ENCODE peak calls at places on chromosomes 4 and X, in four cellular contexts. W is NCI-H460; D is M059J; L is activated CD8-positive, alpha-beta memory T cell treated with anti-CD3 and anti-CD28 coated beads for 1 hour. S is an unnamed sample.

GRCh38 chr4:183919173-183919572 is 14.1 kb downstream of the STOX2 start:
- DNase-seq in W (no peak), D (no peak), L (no peak), S (no peak)

GRCh38 chr4:148118628-148119027 is 323.6 kb downstream of the NR3C2 start:
- DNase-seq in W (no peak), D (no peak), L (no peak), S (no peak)

GRCh38 chr4:166174717-166175510 is 301.9 kb downstream of the TLL1 start:
- DNase-seq in W (no peak), D (peak), L (no peak), S (no peak)

GRCh38 chr4:83011779-83012630 is 1.4 kb upstream of the LIN54 start:
- DNase-seq in W (no peak), D (peak), L (no peak), S (no peak)

GRCh38 chr4:3387943-3388348 is 53.8 kb upstream of the HGFAC start:
- DNase-seq in W (no peak), D (peak), L (no peak), S (no peak)

GRCh38 chr4:162456106-162456505 is 292.3 kb upstream of the FSTL5 start:
- DNase-seq in W (no peak), D (no peak), L (no peak), S (no peak)

GRCh38 chrX:53223955-53224859 is 800 bp downstream of the KDM5C start:
- DNase-seq in W (no peak), D (peak), L (no peak), S (peak)

GRCh38 chr4:40255722-40256281 is 59.0 kb downstream of the RHOH start:
- DNase-seq in W (peak), D (peak), L (no peak), S (peak)

GRCh38 chr4:168648929-168649328 is 152.1 kb downstream of the PALLD start:
- DNase-seq in W (peak), D (peak), L (no peak), S (no peak)

GRCh38 chr4:156774422-156774821 is 197.2 kb downstream of the PDGFC start:
- DNase-seq in W (no peak), D (peak), L (no peak), S (peak)

GRCh38 chrX:124406294-124407013 is 60.1 kb downstream of the SH2D1A start:
- DNase-seq in W (peak), D (peak), L (peak), S (peak)

GRCh38 chr4:90824266-90825167 is 697.3 kb downstream of the CCSER1 start:
- DNase-seq in W (no peak), D (no peak), L (no peak), S (no peak)

GRCh38 chrX:44871114-44871645 is 1.8 kb upstream of the KDM6A start:
- DNase-seq in W (no peak), D (no peak), L (no peak), S (no peak)

GRCh38 chrX:46865281-46865680 is 28.4 kb downstream of the RP2 start:
- DNase-seq in W (no peak), D (peak), L (no peak), S (peak)

GRCh38 chrX:48998391-48998790 is 3.7 kb downstream of the GRIPAP1 start:
- DNase-seq in W (no peak), D (no peak), L (no peak), S (no peak)

GRCh38 chrX:132858018-132858417 is 100.4 kb downstream of the HS6ST2 start:
- DNase-seq in W (no peak), D (peak), L (no peak), S (no peak)

GRCh38 chr4:154511990-154512389 is 20.4 kb upstream of the DCHS2 start:
- DNase-seq in W (no peak), D (no peak), L (no peak), S (no peak)

GRCh38 chrX:3711331-3711917 is 2.0 kb downstream of the PRKX start:
- DNase-seq in W (no peak), D (no peak), L (peak), S (no peak)

GRCh38 chr4:154292589-154292988 is 199.0 kb downstream of the DCHS2 start:
- DNase-seq in W (no peak), D (no peak), L (no peak), S (no peak)

GRCh38 chr4:110287130-110287529 is 88.7 kb upstream of the ELOVL6 start:
- DNase-seq in W (peak), D (peak), L (no peak), S (no peak)

GRCh38 chr4:172838943-172839342 is 329.7 kb upstream of the GALNT7 start:
- DNase-seq in W (no peak), D (no peak), L (no peak), S (no peak)

GRCh38 chrX:87409113-87409841 is 108.3 kb upstream of the KLHL4 start:
- DNase-seq in W (peak), D (peak), L (no peak), S (peak)

GRCh38 chrX:42818151-42818921 is 40.4 kb upstream of the PPP1R2C start:
- DNase-seq in W (no peak), D (no peak), L (no peak), S (no peak)

GRCh38 chrX:102697506-102697905 is 14.7 kb upstream of the GPRASP2 start:
- DNase-seq in W (no peak), D (peak), L (no peak), S (no peak)

GRCh38 chr4:97073194-97073593 is 1070.1 kb downstream of the STPG2 start:
- DNase-seq in W (no peak), D (peak), L (no peak), S (no peak)

GRCh38 chr4:83413676-83414075 is 41.9 kb downstream of the HELQ start:
- DNase-seq in W (no peak), D (peak), L (no peak), S (no peak)

GRCh38 chrX:15737957-15738685 is at the start of gene CA5B:
- DNase-seq in W (peak), D (peak), L (peak), S (no peak)

GRCh38 chrX:68286076-68286475 is 147.2 kb downstream of the OPHN1 start:
- DNase-seq in W (no peak), D (no peak), L (no peak), S (no peak)

GRCh38 chr4:153594208-153594607 is 89.9 kb upstream of the TLR2 start:
- DNase-seq in W (no peak), D (peak), L (no peak), S (no peak)